ENCODE peak calls at places on chromosomes 4 and X, in eight cellular contexts. W is OCI-LY7; U is RWPE2; Z is progenitor cell of endocrine pancreas; H is natural killer cell; L is GM20000; C is CD4-positive, alpha-beta T cell; T is DND-41. K is an unnamed sample.

GRCh38 chrX:7088968-7089615 is 58.4 kb upstream of the STS start:
- DNase-seq in W (peak; percentile 76), U (no peak), Z (peak; percentile 34), H (no peak), L (peak; percentile 12), C (peak; percentile 43), T (peak; percentile 80), K (no peak)

GRCh38 chrX:86014421-86014820 is 32.9 kb downstream of the CHM start:
- DNase-seq in W (no peak), U (no peak), Z (no peak), H (peak; percentile 28), L (no peak), C (no peak), T (no peak), K (no peak)

GRCh38 chrX:71056857-71057256 is 11.3 kb downstream of the SNX12 start:
- DNase-seq in W (no peak), U (no peak), Z (no peak), H (no peak), L (no peak), C (no peak), T (no peak), K (no peak)

GRCh38 chr4:155807021-155807420 is 48.2 kb downstream of the GUCY1B1 start:
- DNase-seq in W (no peak), U (no peak), Z (no peak), H (no peak), L (no peak), C (no peak), T (no peak), K (no peak)

GRCh38 chr4:173990126-173990878 is 293.2 kb downstream of the FBXO8 start:
- DNase-seq in W (peak; percentile 6), U (no peak), Z (no peak), H (no peak), L (peak; percentile 4), C (no peak), T (no peak), K (no peak)

GRCh38 chr4:146311238-146311970 is 97.1 kb downstream of the REELD1 start:
- DNase-seq in W (no peak), U (no peak), Z (no peak), H (no peak), L (no peak), C (no peak), T (no peak), K (no peak)

GRCh38 chrX:119574394-119575266 is at the start of gene UBE2A:
- DNase-seq in W (peak; percentile 94), U (peak; percentile 85), Z (peak; percentile 80), H (peak; percentile 83), L (peak; percentile 92), C (peak; percentile 82), T (peak; percentile 92), K (peak; percentile 90)

GRCh38 chr4:135508006-135508714 is 1306.6 kb upstream of the PABPC4L start:
- DNase-seq in W (no peak), U (no peak), Z (no peak), H (no peak), L (no peak), C (no peak), T (no peak), K (no peak)

GRCh38 chrX:39519213-39519544 is 578.6 kb downstream of the BCOR start:
- DNase-seq in W (no peak), U (no peak), Z (no peak), H (no peak), L (no peak), C (no peak), T (no peak), K (no peak)

GRCh38 chrX:134743121-134743520 is 84.8 kb upstream of the PLAC1 start:
- DNase-seq in W (no peak), U (no peak), Z (no peak), H (no peak), L (no peak), C (no peak), T (no peak), K (no peak)

GRCh38 chrX:112651766-112652165 is 28.0 kb downstream of the LHFPL1 start:
- DNase-seq in W (no peak), U (no peak), Z (no peak), H (no peak), L (no peak), C (no peak), T (no peak), K (no peak)

GRCh38 chr4:2084316-2084715 is 25.2 kb downstream of the NAT8L start:
- DNase-seq in W (no peak), U (peak; percentile 48), Z (no peak), H (peak; percentile 9), L (no peak), C (no peak), T (peak; percentile 1), K (no peak)

GRCh38 chr4:144714166-144714565 is 68.2 kb downstream of the HHIP start:
- DNase-seq in W (no peak), U (no peak), Z (no peak), H (no peak), L (no peak), C (no peak), T (no peak), K (no peak)

GRCh38 chr4:10035130-10035529 is 13.8 kb upstream of the SLC2A9 start:
- DNase-seq in W (no peak), U (peak; percentile 48), Z (no peak), H (no peak), L (no peak), C (no peak), T (no peak), K (no peak)

GRCh38 chrX:136658151-136658550 is 10.2 kb downstream of the CD40LG start:
- DNase-seq in W (peak; percentile 2), U (no peak), Z (no peak), H (no peak), L (no peak), C (no peak), T (no peak), K (no peak)

GRCh38 chrX:136262812-136263315 is 11.7 kb upstream of the MAP7D3 start:
- DNase-seq in W (no peak), U (no peak), Z (no peak), H (no peak), L (no peak), C (no peak), T (no peak), K (no peak)

GRCh38 chrX:38561951-38562719 is 793 bp downstream of the TSPAN7 start:
- DNase-seq in W (no peak), U (no peak), Z (peak; percentile 12), H (no peak), L (no peak), C (no peak), T (peak; percentile 22), K (peak; percentile 29)

GRCh38 chr4:83217721-83218522 is 66.7 kb downstream of the COQ2 start:
- DNase-seq in W (peak; percentile 95), U (no peak), Z (no peak), H (peak; percentile 60), L (peak; percentile 72), C (peak; percentile 55), T (peak; percentile 77), K (no peak)

GRCh38 chr4:168803727-168804126 is 206.3 kb downstream of the CBR4 start:
- DNase-seq in W (no peak), U (no peak), Z (no peak), H (no peak), L (no peak), C (no peak), T (no peak), K (no peak)

GRCh38 chrX:71493111-71493613 is 39.7 kb upstream of the OGT start:
- DNase-seq in W (no peak), U (no peak), Z (no peak), H (no peak), L (no peak), C (no peak), T (no peak), K (peak; percentile 31)

GRCh38 chr4:69787879-69788278 is 27.5 kb upstream of the SULT1B1 start:
- DNase-seq in W (no peak), U (peak; percentile 59), Z (no peak), H (no peak), L (no peak), C (no peak), T (no peak), K (no peak)

GRCh38 chr4:26197018-26197779 is 123.6 kb upstream of the RBPJ start:
- DNase-seq in W (peak; percentile 33), U (peak; percentile 90), Z (no peak), H (peak; percentile 23), L (peak; percentile 64), C (peak; percentile 54), T (peak; percentile 41), K (no peak)

GRCh38 chrX:99653352-99653751 is 756.7 kb downstream of the PCDH19 start:
- DNase-seq in W (no peak), U (no peak), Z (no peak), H (no peak), L (no peak), C (no peak), T (no peak), K (no peak)

GRCh38 chr4:113616443-113616842 is 145.1 kb downstream of the CAMK2D start:
- DNase-seq in W (no peak), U (no peak), Z (no peak), H (no peak), L (no peak), C (no peak), T (no peak), K (no peak)

GRCh38 chr4:19213388-19213787 is 1038.3 kb upstream of the SLIT2 start:
- DNase-seq in W (no peak), U (no peak), Z (no peak), H (no peak), L (no peak), C (no peak), T (no peak), K (no peak)

DNA sequence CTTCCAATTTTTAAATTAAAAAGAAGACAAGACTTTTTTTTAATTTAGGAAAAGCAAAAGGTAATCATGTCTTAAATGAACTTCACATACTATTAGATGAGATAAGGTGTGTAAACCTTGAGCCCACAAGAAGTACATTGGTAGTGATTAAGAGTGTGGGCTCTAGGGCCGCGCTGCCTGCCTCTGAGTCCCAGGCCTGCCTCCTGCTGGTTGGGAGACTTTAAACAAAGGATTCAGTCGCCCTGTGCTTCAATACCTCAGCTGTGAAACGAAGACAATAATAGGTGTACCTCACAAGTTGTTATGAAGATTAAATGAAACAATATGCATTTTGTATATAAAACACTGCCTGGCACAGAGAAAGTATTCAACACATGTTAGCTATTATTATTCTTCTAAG is 95.9 kb upstream of the MYOZ2 start:
- DNase-seq in W (peak; percentile 13), U (no peak), Z (no peak), H (no peak), L (no peak), C (no peak), T (no peak), K (no peak)
- TF ChIP-seq CTCF in W (peak; percentile 59), U (no peak), Z (peak; percentile 31), H (no peak), L (no peak), C (no peak), T (no peak), K (no peak)

GRCh38 chrX:13330446-13330845 is 10.6 kb upstream of the ATXN3L start:
- DNase-seq in W (no peak), U (no peak), Z (no peak), H (no peak), L (no peak), C (no peak), T (no peak), K (no peak)
- TF ChIP-seq CTCF in W (no peak), U (no peak), Z (no peak), H (no peak), L (no peak), C (no peak), T (no peak), K (no peak)

GRCh38 chr4:141657550-141657949 is 21.2 kb downstream of the IL15 start:
- DNase-seq in W (no peak), U (no peak), Z (no peak), H (no peak), L (no peak), C (no peak), T (no peak), K (no peak)
- TF ChIP-seq CTCF in W (no peak), U (peak; percentile 48), Z (no peak), H (no peak), L (no peak), C (no peak), T (no peak), K (no peak)

GRCh38 chr4:6343950-6344408 is 74.3 kb downstream of the WFS1 start:
- DNase-seq in W (peak; percentile 30), U (peak; percentile 84), Z (no peak), H (no peak), L (no peak), C (no peak), T (no peak), K (no peak)
- TF ChIP-seq CTCF in W (peak; percentile 63), U (peak; percentile 65), Z (peak; percentile 20), H (no peak), L (no peak), C (no peak), T (no peak), K (no peak)

K was measured in lung.